ENCODE peak calls at places on chromosomes 2 and 18, in six cellular contexts. H is memory B cell; A is Kasumi-1; T is activated CD4-positive, alpha-beta T cell treated with anti-CD3 and anti-CD28 coated beads, Interleukin-2, amount 50 U/mL, for 1 hour; W is activated CD8-positive, alpha-beta T cell treated with anti-CD3 and anti-CD28 coated beads for 36 hours; K is activated naive CD4-positive, alpha-beta T cell treated with anti-CD3 and anti-CD28 coated beads, Interleukin-2, amount 50 U/mL, for 16 hours. M is an unnamed sample.

GRCh38 chr18:75592527-75592926 is 165.0 kb upstream of the SMIM21 start:
- DNase-seq in H (no peak), A (peak; percentile 31), T (no peak), W (no peak), K (no peak), M (no peak)

GRCh38 chr2:101516833-101517690 is 42.1 kb upstream of the RFX8 start:
- DNase-seq in H (no peak), A (peak; percentile 99), T (no peak), W (peak; percentile 40), K (no peak), M (no peak)

GRCh38 chr2:26274058-26274613 is 29.4 kb downstream of the HADHB start:
- DNase-seq in H (no peak), A (no peak), T (no peak), W (no peak), K (no peak), M (no peak)

GRCh38 chr2:8445580-8445979 is 236.3 kb upstream of the ID2 start:
- DNase-seq in H (no peak), A (no peak), T (no peak), W (no peak), K (no peak), M (no peak)

GRCh38 chr2:182426082-182426914 is 538 bp downstream of the PDE1A start:
- DNase-seq in H (no peak), A (peak; percentile 61), T (no peak), W (no peak), K (no peak), M (no peak)

GRCh38 chr2:80365762-80366161 is 61.2 kb upstream of the LRRTM1 start:
- DNase-seq in H (no peak), A (no peak), T (no peak), W (no peak), K (no peak), M (no peak)

GRCh38 chr18:75896865-75897264 is 469.4 kb upstream of the SMIM21 start:
- DNase-seq in H (no peak), A (no peak), T (no peak), W (no peak), K (no peak), M (no peak)

GRCh38 chr2:119697290-119698013 is 18.5 kb downstream of the TMEM177 start:
- DNase-seq in H (no peak), A (no peak), T (no peak), W (peak; percentile 52), K (peak; percentile 46), M (no peak)

GRCh38 chr2:85248741-85249524 is 78.9 kb downstream of the TGOLN2 start:
- DNase-seq in H (no peak), A (no peak), T (no peak), W (no peak), K (no peak), M (no peak)

GRCh38 chr2:71619230-71619741 is 165.9 kb downstream of the DYSF start:
- DNase-seq in H (peak; percentile 3), A (no peak), T (no peak), W (no peak), K (no peak), M (no peak)

GRCh38 chr18:23870963-23871362 is 143.6 kb upstream of the TTC39C start:
- DNase-seq in H (no peak), A (no peak), T (no peak), W (no peak), K (no peak), M (no peak)

GRCh38 chr2:226483745-226484619 is 315.6 kb downstream of the IRS1 start:
- DNase-seq in H (no peak), A (no peak), T (no peak), W (no peak), K (no peak), M (peak; percentile 90)

GRCh38 chr2:59301466-59302402 is 1060.6 kb upstream of the FANCL start:
- DNase-seq in H (peak; percentile 24), A (peak; percentile 85), T (no peak), W (peak; percentile 15), K (no peak), M (peak; percentile 78)